ENCODE peak calls at places on chromosomes 4 and X, in nine cellular contexts. I, C, H, F, V, S, X, A and L are unnamed samples.

GRCh38 chr4:52837716-52838558 is 24.2 kb upstream of the RASL11B start:
- DNase-seq in I (peak), C (peak), H (no peak), F (peak), V (no peak), S (no peak), X (no peak), A (no peak), L (peak)

GRCh38 chrX:13418126-13419091 is 98.6 kb upstream of the ATXN3L start:
- DNase-seq in I (peak), C (peak), H (no peak), F (no peak), V (no peak), S (no peak), X (no peak), A (no peak), L (peak)

GRCh38 chr4:9792381-9792780 is 10.9 kb downstream of the DRD5 start:
- DNase-seq in I (no peak), C (no peak), H (no peak), F (no peak), V (no peak), S (no peak), X (no peak), A (no peak), L (no peak)

GRCh38 chrX:155888139-155888538 is 7.0 kb downstream of the VAMP7 start:
- DNase-seq in I (peak), C (peak), H (no peak), F (peak), V (no peak), S (no peak), X (peak), A (no peak), L (peak)

GRCh38 chrX:10158279-10158939 is 1.6 kb downstream of the CLCN4 start:
- DNase-seq in I (no peak), C (no peak), H (no peak), F (peak), V (peak), S (no peak), X (peak), A (peak), L (no peak)

GRCh38 chr4:41359069-41359769 is 102.5 kb downstream of the UCHL1 start:
- DNase-seq in I (no peak), C (no peak), H (no peak), F (no peak), V (no peak), S (no peak), X (peak), A (peak), L (no peak)

GRCh38 chr4:105210901-105211300 is 64.2 kb downstream of the TET2 start:
- DNase-seq in I (peak), C (no peak), H (no peak), F (peak), V (no peak), S (no peak), X (no peak), A (no peak), L (no peak)

GRCh38 chrX:39915596-39915995 is 182.2 kb downstream of the BCOR start:
- DNase-seq in I (no peak), C (no peak), H (no peak), F (no peak), V (no peak), S (no peak), X (no peak), A (no peak), L (no peak)

GRCh38 chr4:3683077-3683743 is 83.0 kb upstream of the ADRA2C start:
- DNase-seq in I (no peak), C (no peak), H (no peak), F (no peak), V (no peak), S (no peak), X (no peak), A (no peak), L (no peak)

GRCh38 chrX:45743081-45743533 is 542.4 kb upstream of the DIPK2B start:
- DNase-seq in I (peak), C (peak), H (no peak), F (no peak), V (no peak), S (no peak), X (peak), A (no peak), L (peak)

GRCh38 chr4:2950221-2950989 is 12.8 kb downstream of the NOP14 start:
- DNase-seq in I (no peak), C (no peak), H (no peak), F (no peak), V (no peak), S (no peak), X (no peak), A (no peak), L (no peak)

GRCh38 chr4:6342530-6343293 is 73.1 kb downstream of the WFS1 start:
- DNase-seq in I (no peak), C (peak), H (no peak), F (no peak), V (no peak), S (no peak), X (no peak), A (peak), L (peak)

DNA sequence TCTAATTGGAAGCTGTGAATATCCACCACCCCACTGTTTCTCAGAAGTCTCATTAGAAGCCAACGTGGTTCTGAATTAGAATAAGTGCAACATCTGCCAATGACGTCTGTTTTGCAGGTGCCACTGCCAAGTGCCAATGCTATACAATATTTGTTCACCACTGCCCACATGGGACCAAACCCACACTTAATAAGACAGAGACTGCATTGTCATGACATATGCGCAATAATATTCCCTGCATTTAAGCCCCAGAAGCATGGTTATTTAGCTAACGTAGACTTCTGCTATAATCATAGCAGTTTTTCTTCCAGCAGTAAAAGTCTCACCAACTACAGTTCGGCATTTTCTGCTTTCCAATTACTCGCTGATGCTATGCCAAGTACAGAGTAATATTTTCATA is 262.5 kb upstream of the PCDH18 start:
- DNase-seq in I (no peak), C (peak), H (no peak), F (no peak), V (no peak), S (no peak), X (no peak), A (no peak), L (peak)
- H3K4me2 ChIP-seq in I (no peak), C (peak), H (no peak), F (no peak), V (no peak), S (no peak), X (no peak), A (no peak), L (no peak)

GRCh38 chr4:1375051-1375721 is 28.2 kb downstream of the UVSSA start:
- DNase-seq in I (no peak), C (no peak), H (no peak), F (no peak), V (no peak), S (no peak), X (no peak), A (no peak), L (no peak)

GRCh38 chr4:1374706-1375045 is 27.7 kb downstream of the UVSSA start:
- DNase-seq in I (no peak), C (no peak), H (no peak), F (no peak), V (no peak), S (no peak), X (no peak), A (no peak), L (no peak)

GRCh38 chr4:1376391-1376840 is 29.4 kb downstream of the UVSSA start:
- DNase-seq in I (no peak), C (no peak), H (no peak), F (no peak), V (no peak), S (no peak), X (no peak), A (no peak), L (no peak)

GRCh38 chr4:1376841-1377605 is 29.2 kb downstream of the NKX1-1 start:
- DNase-seq in I (no peak), C (no peak), H (no peak), F (no peak), V (no peak), S (no peak), X (peak), A (peak), L (no peak)

DNA sequence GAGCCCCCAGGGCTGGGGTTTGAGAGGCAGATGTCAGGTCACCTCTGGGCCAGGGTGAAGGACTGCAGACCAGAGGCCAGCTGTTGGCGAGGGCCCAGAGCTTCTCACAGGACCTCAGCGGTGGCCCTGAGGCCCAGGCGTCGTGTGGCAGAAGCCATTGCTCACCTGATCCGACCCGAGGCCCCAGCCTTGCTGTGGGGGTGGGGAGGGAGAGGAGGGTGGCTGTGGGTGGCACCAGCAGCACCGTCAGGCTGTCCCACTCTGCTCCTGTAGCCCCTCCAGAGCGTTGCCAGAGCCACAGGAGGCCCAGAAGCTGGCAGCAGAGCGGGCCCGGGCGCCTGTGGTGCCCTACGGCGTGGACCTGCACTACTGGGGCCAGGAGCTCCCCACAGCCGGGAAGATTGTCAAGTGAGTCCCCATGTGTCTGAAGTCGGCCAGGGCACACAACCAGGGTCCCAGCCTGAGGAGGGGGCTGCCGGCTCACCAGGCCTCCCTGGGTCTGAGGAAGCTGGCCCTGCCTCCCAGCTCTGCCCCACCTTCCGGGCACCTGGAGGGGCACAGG is 28.8 kb downstream of the UVSSA start:
- DNase-seq in I (no peak), C (no peak), H (no peak), F (no peak), V (no peak), S (no peak), X (no peak), A (no peak), L (no peak)
- H3K4me2 ChIP-seq in I (no peak), C (no peak), H (no peak), F (no peak), V (no peak), S (no peak), X (no peak), A (no peak), L (no peak)

GRCh38 chr4:159002950-159003349 is 99.9 kb upstream of the RAPGEF2 start:
- DNase-seq in I (no peak), C (peak), H (no peak), F (no peak), V (no peak), S (no peak), X (no peak), A (no peak), L (peak)

GRCh38 chr4:159009521-159009920 is 93.4 kb upstream of the RAPGEF2 start:
- DNase-seq in I (no peak), C (no peak), H (no peak), F (no peak), V (no peak), S (no peak), X (no peak), A (no peak), L (no peak)

GRCh38 chr4:159003420-159004253 is 99.2 kb upstream of the RAPGEF2 start:
- DNase-seq in I (no peak), C (no peak), H (no peak), F (no peak), V (no peak), S (no peak), X (no peak), A (no peak), L (peak)

GRCh38 chr4:159008671-159009070 is 94.2 kb upstream of the RAPGEF2 start:
- DNase-seq in I (no peak), C (no peak), H (no peak), F (no peak), V (no peak), S (no peak), X (no peak), A (no peak), L (no peak)

DNA sequence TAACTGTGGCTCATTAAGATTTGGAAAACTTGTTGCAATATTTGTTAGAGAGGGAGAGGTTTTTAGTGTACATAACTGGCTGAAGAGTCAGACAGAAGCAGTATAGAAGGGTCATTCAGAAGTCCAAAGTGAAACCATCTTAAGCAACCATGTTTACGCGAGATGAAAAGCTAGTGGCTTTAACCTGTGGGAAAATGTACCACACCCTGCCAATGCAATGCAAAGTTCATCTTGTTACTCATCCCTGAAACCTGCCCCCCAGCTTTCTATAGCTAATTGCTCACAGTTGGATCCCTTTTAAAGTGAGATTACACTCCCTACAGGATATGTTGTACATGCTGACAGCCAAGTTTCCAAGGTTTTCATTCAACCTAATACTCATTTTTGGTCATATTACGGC is 96.7 kb upstream of the RAPGEF2 start:
- DNase-seq in I (peak), C (peak), H (no peak), F (peak), V (no peak), S (no peak), X (peak), A (no peak), L (peak)
- H3K4me2 ChIP-seq in I (peak), C (no peak), H (no peak), F (no peak), V (no peak), S (peak), X (no peak), A (no peak), L (peak)

GRCh38 chr4:83110970-83111369 is 3.6 kb downstream of the PLAC8 start:
- DNase-seq in I (no peak), C (no peak), H (no peak), F (no peak), V (no peak), S (no peak), X (no peak), A (no peak), L (no peak)

GRCh38 chr4:83110222-83110945 is 4.1 kb downstream of the PLAC8 start:
- DNase-seq in I (peak), C (peak), H (peak), F (peak), V (peak), S (no peak), X (peak), A (peak), L (peak)

GRCh38 chr4:83109480-83110221 is 4.9 kb downstream of the PLAC8 start:
- DNase-seq in I (peak), C (no peak), H (no peak), F (peak), V (peak), S (no peak), X (peak), A (peak), L (no peak)

GRCh38 chr4:83107636-83108035 is 6.9 kb downstream of the PLAC8 start:
- DNase-seq in I (no peak), C (no peak), H (no peak), F (no peak), V (no peak), S (no peak), X (no peak), A (no peak), L (no peak)

DNA sequence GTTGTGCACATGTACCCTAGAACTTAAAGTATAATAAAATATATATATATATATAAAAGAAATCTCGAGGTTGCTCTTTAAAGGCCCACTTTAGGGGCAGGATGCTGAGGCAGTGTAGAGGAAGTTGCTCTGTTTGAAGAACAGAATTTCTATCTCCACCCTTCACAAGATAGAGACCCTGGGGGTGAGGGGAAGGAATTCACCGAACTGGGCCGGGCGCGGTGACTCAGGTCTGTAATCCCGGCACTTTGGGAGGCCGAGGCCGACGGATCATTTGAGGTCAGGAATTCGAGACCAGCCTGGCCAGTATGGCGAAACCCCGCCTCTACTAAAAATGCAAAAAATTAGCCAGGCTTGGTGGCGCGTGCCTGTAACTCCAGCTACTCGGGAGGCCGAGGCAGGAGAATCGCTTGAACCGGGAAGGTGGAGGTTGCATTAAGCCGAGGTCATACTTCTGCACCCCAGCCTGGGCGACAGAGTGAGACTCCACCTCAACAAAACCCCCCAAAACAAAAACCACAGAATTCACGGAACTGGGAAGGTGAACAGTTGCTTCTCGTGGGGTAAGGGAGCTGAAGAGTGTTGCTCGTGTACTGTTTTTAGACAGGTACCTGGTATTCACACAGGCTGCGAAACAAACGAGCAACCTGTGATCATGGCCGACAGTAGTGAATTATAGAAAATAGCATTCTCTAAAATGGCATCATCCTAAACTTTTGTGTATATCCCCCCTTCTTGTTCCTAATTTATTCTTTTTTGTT is 6.2 kb downstream of the PLAC8 start:
- DNase-seq in I (no peak), C (no peak), H (no peak), F (no peak), V (no peak), S (no peak), X (peak), A (no peak), L (no peak)
- H3K4me2 ChIP-seq in I (no peak), C (no peak), H (peak), F (no peak), V (no peak), S (no peak), X (no peak), A (no peak), L (no peak)

DNA sequence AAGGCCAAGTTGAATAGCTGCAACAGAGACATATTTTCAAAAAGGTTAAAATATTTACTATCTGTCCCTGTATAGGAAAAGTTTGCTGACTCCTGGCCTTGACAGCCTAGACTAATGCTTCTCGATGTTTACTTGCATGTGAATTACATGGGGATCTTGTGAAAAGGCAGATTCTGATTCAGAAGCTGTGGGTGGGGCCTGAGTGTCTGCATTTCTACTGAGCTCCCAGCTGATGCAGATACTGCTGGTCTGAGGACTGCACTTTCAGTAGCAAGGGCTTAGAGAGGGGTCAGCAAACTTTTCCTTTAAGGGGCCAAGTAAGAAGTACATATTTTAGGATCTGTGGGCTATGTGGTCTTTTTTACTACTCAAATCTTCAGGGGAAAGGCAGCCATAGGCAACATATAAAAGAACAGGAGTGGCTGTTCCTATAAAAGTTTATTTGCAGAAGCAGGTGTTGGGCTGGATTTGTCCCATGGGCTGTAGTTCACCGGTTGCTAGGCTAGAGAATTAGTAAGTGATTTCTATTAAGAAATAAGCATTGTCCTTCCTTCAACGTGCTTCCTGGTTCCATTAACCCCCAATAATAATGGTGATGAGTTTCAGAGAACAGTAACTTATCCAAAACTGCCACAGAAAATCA is 97.2 kb upstream of the PDE5A start:
- DNase-seq in I (no peak), C (peak), H (no peak), F (peak), V (no peak), S (no peak), X (peak), A (no peak), L (peak)
- H3K4me2 ChIP-seq in I (no peak), C (no peak), H (no peak), F (no peak), V (no peak), S (no peak), X (peak), A (no peak), L (no peak)

DNA sequence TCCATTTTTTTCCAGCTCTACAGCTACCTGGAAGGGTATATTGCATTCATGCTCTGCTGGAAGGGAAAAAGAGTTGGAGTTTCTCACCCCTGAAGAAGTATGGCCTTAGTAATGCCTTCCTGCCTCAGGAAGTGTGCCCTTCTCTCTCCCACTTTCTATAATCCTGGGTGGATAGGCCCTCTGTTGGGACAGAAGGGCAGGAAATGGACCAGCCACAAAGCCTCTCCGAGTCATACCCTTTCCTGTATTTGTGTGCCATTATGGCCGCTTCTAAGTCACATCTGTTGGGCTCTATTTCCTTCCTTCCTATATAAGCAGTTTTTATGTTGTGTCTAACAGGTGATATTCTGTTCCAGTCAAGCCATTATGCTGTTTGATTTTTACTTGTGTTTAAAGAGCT is 74.8 kb upstream of the SMARCA5 start:
- DNase-seq in I (peak), C (no peak), H (no peak), F (no peak), V (no peak), S (no peak), X (no peak), A (no peak), L (no peak)
- H3K4me2 ChIP-seq in I (no peak), C (no peak), H (no peak), F (no peak), V (no peak), S (no peak), X (no peak), A (no peak), L (no peak)